ENCODE peak calls at places on chromosomes 11 and 22, in four cellular contexts. One of them, this sample, is unnamed.

GRCh38 chr22:50481440-50482106 is at the start of gene ADM2:
- DNase-seq in WTC11: peak; percentile 87
- DNase-seq in HepG2: peak; percentile 24
- DNase-seq in GM12878: no peak
- DNase-seq in this sample: peak; percentile 46

GRCh38 chr11:123593570-123593969 is 60.9 kb downstream of the SCN3B start:
- DNase-seq in WTC11: no peak
- DNase-seq in HepG2: no peak
- DNase-seq in GM12878: no peak
- DNase-seq in this sample: no peak

GRCh38 chr22:21834869-21835268 is 32.6 kb downstream of the MAPK1 start:
- DNase-seq in WTC11: no peak
- DNase-seq in HepG2: no peak
- DNase-seq in GM12878: peak; percentile 23
- DNase-seq in this sample: no peak

GRCh38 chr22:44368611-44369010 is 55.9 kb upstream of the SHISAL1 start:
- DNase-seq in WTC11: no peak
- DNase-seq in HepG2: no peak
- DNase-seq in GM12878: no peak
- DNase-seq in this sample: no peak

GRCh38 chr11:61541568-61541967 is 33.0 kb downstream of the LRRC10B start:
- DNase-seq in WTC11: peak; percentile 54
- DNase-seq in HepG2: no peak
- DNase-seq in GM12878: no peak
- DNase-seq in this sample: peak; percentile 56

GRCh38 chr22:23566716-23567475 is 13.2 kb downstream of the IGLL1 start:
- DNase-seq in WTC11: no peak
- DNase-seq in HepG2: no peak
- DNase-seq in GM12878: no peak
- DNase-seq in this sample: no peak

GRCh38 chr11:69427337-69427736 is 54.1 kb upstream of the LINC01488 start:
- DNase-seq in WTC11: no peak
- DNase-seq in HepG2: peak; percentile 93
- DNase-seq in GM12878: no peak
- DNase-seq in this sample: no peak

GRCh38 chr22:46370584-46371373 is 35.3 kb downstream of the TRMU start:
- DNase-seq in WTC11: no peak
- DNase-seq in HepG2: peak; percentile 25
- DNase-seq in GM12878: no peak
- DNase-seq in this sample: no peak

GRCh38 chr11:106986261-106986660 is 32.0 kb downstream of the GUCY1A2 start:
- DNase-seq in WTC11: no peak
- DNase-seq in HepG2: no peak
- DNase-seq in GM12878: no peak
- DNase-seq in this sample: no peak

GRCh38 chr11:35180311-35181233 is 41.6 kb downstream of the CD44 start:
- DNase-seq in WTC11: no peak
- DNase-seq in HepG2: no peak
- DNase-seq in GM12878: no peak
- DNase-seq in this sample: no peak

GRCh38 chr11:1194977-1195689 is 27.7 kb upstream of the MUC5B start:
- DNase-seq in WTC11: peak; percentile 5
- DNase-seq in HepG2: no peak
- DNase-seq in GM12878: no peak
- DNase-seq in this sample: peak; percentile 0

GRCh38 chr11:120569903-120570302 is 58.4 kb downstream of the GRIK4 start:
- DNase-seq in WTC11: no peak
- DNase-seq in HepG2: peak; percentile 7
- DNase-seq in GM12878: no peak
- DNase-seq in this sample: no peak

GRCh38 chr11:74626604-74627003 is 34.2 kb downstream of the POLD3 start:
- DNase-seq in WTC11: no peak
- DNase-seq in HepG2: no peak
- DNase-seq in GM12878: no peak
- DNase-seq in this sample: no peak

GRCh38 chr11:5240458-5240857 is 6.2 kb upstream of the HBD start:
- DNase-seq in WTC11: no peak
- DNase-seq in HepG2: no peak
- DNase-seq in GM12878: no peak
- DNase-seq in this sample: no peak

GRCh38 chr22:26023104-26023775 is 146.0 kb upstream of the SEZ6L start:
- DNase-seq in WTC11: peak; percentile 19
- DNase-seq in HepG2: no peak
- DNase-seq in GM12878: no peak
- DNase-seq in this sample: no peak

GRCh38 chr11:34308821-34309585 is 48.8 kb downstream of the ABTB2 start:
- DNase-seq in WTC11: no peak
- DNase-seq in HepG2: peak; percentile 86
- DNase-seq in GM12878: no peak
- DNase-seq in this sample: no peak

GRCh38 chr22:37254206-37254866 is 10.3 kb upstream of the RAC2 start:
- DNase-seq in WTC11: no peak
- DNase-seq in HepG2: no peak
- DNase-seq in GM12878: no peak
- DNase-seq in this sample: no peak

GRCh38 chr11:95556342-95557151 is 233.0 kb downstream of the FAM76B start:
- DNase-seq in WTC11: no peak
- DNase-seq in HepG2: no peak
- DNase-seq in GM12878: peak; percentile 75
- DNase-seq in this sample: no peak

GRCh38 chr11:7668911-7669310 is 4.4 kb downstream of the CYB5R2 start:
- DNase-seq in WTC11: no peak
- DNase-seq in HepG2: no peak
- DNase-seq in GM12878: no peak
- DNase-seq in this sample: no peak

GRCh38 chr11:128852327-128853023 is 14.6 kb downstream of the KCNJ1 start:
- DNase-seq in WTC11: no peak
- DNase-seq in HepG2: no peak
- DNase-seq in GM12878: no peak
- DNase-seq in this sample: no peak
- TF ChIP-seq ETV6 in WTC11: no peak
- TF ChIP-seq ETV6 in HepG2: no peak
- TF ChIP-seq ETV6 in GM12878: no peak
- TF ChIP-seq ETV6 in this sample: no peak

DNA sequence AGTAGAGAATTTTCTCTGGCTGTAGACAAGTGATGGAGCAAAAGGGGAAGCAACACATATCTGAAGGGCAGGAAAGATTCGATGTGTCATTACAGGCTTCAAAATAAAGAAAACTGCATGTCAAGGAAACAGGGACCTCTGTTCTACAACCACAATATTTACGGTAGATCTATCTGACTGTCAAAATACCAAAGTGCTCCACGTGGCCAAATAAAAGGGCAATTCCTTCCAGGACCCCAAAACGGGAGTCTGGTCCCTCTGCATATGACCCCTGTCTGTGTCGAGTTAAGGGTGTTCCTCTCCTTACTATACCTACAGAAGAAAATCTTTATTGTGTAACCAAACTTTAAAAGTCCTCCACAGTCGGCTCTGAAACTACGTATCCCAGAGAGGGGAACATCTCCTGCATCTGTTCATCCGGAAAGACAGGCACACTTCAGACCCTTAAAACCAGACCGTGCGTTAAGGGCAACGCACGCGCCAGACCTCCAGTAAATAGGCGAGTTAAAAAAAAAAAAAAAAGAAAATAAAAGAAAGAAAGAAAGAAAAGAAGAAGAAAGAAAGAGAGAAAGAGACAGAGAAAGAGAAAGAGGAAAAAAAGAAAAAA is 753 bp downstream of the CLNS1A start:
- DNase-seq in WTC11: no peak
- DNase-seq in HepG2: no peak
- DNase-seq in GM12878: no peak
- DNase-seq in this sample: no peak
- TF ChIP-seq ETV6 in WTC11: no peak
- TF ChIP-seq ETV6 in HepG2: no peak
- TF ChIP-seq ETV6 in GM12878: no peak
- TF ChIP-seq ETV6 in this sample: no peak

DNA sequence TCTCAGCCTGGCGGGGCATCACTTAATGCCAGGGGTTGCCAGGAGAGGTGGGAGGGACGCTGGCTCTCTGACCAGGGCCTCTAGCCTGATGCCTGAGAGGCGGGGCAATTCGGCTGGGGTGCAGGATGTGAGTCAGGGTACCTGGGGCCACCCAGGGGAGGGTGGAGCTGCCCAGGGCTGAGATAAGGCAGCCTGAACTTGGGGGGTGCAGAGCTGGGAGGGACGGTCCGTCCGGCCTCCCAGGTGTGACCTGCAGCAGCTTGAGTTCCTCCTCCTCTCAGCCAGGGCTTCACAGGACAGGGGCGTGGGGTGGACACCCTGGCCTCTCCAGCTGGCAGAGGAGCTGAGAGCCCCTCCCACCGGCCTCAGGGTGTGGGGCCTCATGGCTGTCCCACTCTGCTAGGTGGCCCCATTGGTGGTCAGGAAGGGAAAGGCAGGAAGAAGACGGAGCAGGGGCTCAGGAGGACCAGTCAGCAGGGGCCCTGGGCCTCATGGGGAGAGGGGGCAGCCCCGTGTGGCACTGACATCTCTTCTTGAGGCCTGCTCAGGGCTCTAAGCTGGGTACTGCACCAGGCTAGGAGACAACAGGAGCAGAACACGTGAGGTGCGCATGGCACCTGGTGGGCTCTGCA is 942 bp upstream of the RPS6KA4 start:
- DNase-seq in WTC11: no peak
- DNase-seq in HepG2: peak; percentile 20
- DNase-seq in GM12878: no peak
- DNase-seq in this sample: peak; percentile 85
- TF ChIP-seq ETV6 in WTC11: no peak
- TF ChIP-seq ETV6 in HepG2: no peak
- TF ChIP-seq ETV6 in GM12878: no peak
- TF ChIP-seq ETV6 in this sample: no peak

DNA sequence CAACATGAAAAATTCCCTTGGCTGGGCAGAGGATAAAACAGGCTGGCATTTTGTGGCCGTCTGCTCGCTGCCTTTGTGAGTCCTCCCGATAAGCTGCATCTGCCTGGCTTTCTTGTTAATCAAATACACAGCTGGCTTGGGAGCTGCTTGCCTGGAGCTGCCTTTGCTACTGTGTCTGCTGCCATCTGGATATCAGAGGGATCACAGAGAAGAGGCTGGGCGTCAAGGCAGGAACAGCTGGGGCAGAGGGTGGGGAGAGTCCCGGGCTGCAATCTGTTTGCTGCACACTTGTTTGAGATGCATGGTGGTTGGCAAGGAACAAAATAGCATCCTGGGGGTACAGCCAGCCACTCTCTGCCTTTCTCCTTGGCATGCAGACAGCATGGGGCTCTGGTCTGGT is 36.0 kb downstream of the COMMD9 start:
- DNase-seq in WTC11: no peak
- DNase-seq in HepG2: no peak
- DNase-seq in GM12878: no peak
- DNase-seq in this sample: no peak
- TF ChIP-seq ETV6 in WTC11: no peak
- TF ChIP-seq ETV6 in HepG2: no peak
- TF ChIP-seq ETV6 in GM12878: no peak
- TF ChIP-seq ETV6 in this sample: no peak

GRCh38 chr11:132862918-132863317 is 669.4 kb downstream of the OPCML start:
- DNase-seq in WTC11: no peak
- DNase-seq in HepG2: no peak
- DNase-seq in GM12878: no peak
- DNase-seq in this sample: no peak

GRCh38 chr11:132864811-132865576 is 667.3 kb downstream of the OPCML start:
- DNase-seq in WTC11: peak; percentile 55
- DNase-seq in HepG2: no peak
- DNase-seq in GM12878: no peak
- DNase-seq in this sample: no peak

GRCh38 chr11:132872223-132872622 is 660.1 kb downstream of the OPCML start:
- DNase-seq in WTC11: no peak
- DNase-seq in HepG2: no peak
- DNase-seq in GM12878: no peak
- DNase-seq in this sample: no peak

GRCh38 chr11:132862137-132862536 is 670.2 kb downstream of the OPCML start:
- DNase-seq in WTC11: no peak
- DNase-seq in HepG2: no peak
- DNase-seq in GM12878: no peak
- DNase-seq in this sample: no peak

GRCh38 chr11:132866783-132867545 is 665.3 kb downstream of the OPCML start:
- DNase-seq in WTC11: no peak
- DNase-seq in HepG2: no peak
- DNase-seq in GM12878: no peak
- DNase-seq in this sample: no peak
- TF ChIP-seq ETV6 in WTC11: no peak
- TF ChIP-seq ETV6 in HepG2: no peak
- TF ChIP-seq ETV6 in GM12878: no peak
- TF ChIP-seq ETV6 in this sample: no peak

GRCh38 chr22:48894804-48895250 is 932.8 kb downstream of the BRD1 start:
- DNase-seq in WTC11: no peak
- DNase-seq in HepG2: no peak
- DNase-seq in GM12878: no peak
- DNase-seq in this sample: no peak
- TF ChIP-seq ETV6 in WTC11: no peak
- TF ChIP-seq ETV6 in HepG2: no peak
- TF ChIP-seq ETV6 in GM12878: no peak
- TF ChIP-seq ETV6 in this sample: no peak

GRCh38 chr11:129803533-129803932 is 12.1 kb upstream of the TMEM45B start:
- DNase-seq in WTC11: no peak
- DNase-seq in HepG2: no peak
- DNase-seq in GM12878: no peak
- DNase-seq in this sample: no peak
- TF ChIP-seq ETV6 in WTC11: no peak
- TF ChIP-seq ETV6 in HepG2: no peak
- TF ChIP-seq ETV6 in GM12878: no peak
- TF ChIP-seq ETV6 in this sample: no peak

This sample was measured in K562.